ENCODE peak calls at places on chromosomes 3 and 15, in four cellular contexts. T is GM12878, Z is HepG2, Y is H1. E is an unnamed sample.

GRCh38 chr3:107430214-107431047 is 53.2 kb downstream of the CCDC54 start:
- DNase-seq in T (no peak), Z (no peak), Y (no peak), E (peak; percentile 13)

GRCh38 chr15:56537881-56538280 is 72.9 kb upstream of the MNS1 start:
- DNase-seq in T (no peak), Z (no peak), Y (no peak), E (no peak)

GRCh38 chr3:2543247-2543646 is 444.6 kb downstream of the CNTN4 start:
- DNase-seq in T (no peak), Z (no peak), Y (no peak), E (no peak)

GRCh38 chr15:58228708-58229107 is 90.5 kb downstream of the AQP9 start:
- DNase-seq in T (no peak), Z (no peak), Y (no peak), E (no peak)

GRCh38 chr3:58608648-58609047 is 31.5 kb upstream of the FAM107A start:
- DNase-seq in T (no peak), Z (no peak), Y (no peak), E (no peak)

GRCh38 chr15:81310480-81310879 is 13.5 kb downstream of the STARD5 start:
- DNase-seq in T (no peak), Z (no peak), Y (no peak), E (no peak)

GRCh38 chr15:62697636-62698035 is 344.9 kb upstream of the TPM1 start:
- DNase-seq in T (no peak), Z (no peak), Y (no peak), E (no peak)

GRCh38 chr15:62972814-62973213 is 69.7 kb upstream of the TPM1 start:
- DNase-seq in T (no peak), Z (no peak), Y (no peak), E (no peak)

GRCh38 chr3:133152056-133152455 is 113.9 kb downstream of the TMEM108 start:
- DNase-seq in T (no peak), Z (no peak), Y (no peak), E (no peak)

GRCh38 chr15:26132786-26133185 is 269.7 kb upstream of the ATP10A start:
- DNase-seq in T (no peak), Z (no peak), Y (no peak), E (no peak)

GRCh38 chr15:25597576-25597975 is 158.8 kb upstream of the UBE3A start:
- DNase-seq in T (no peak), Z (no peak), Y (no peak), E (no peak)

GRCh38 chr15:60797444-60798040 is 318.6 kb upstream of the ICE2 start:
- DNase-seq in T (no peak), Z (no peak), Y (no peak), E (no peak)

GRCh38 chr3:122025296-122025695 is 3.2 kb upstream of the ILDR1 start:
- DNase-seq in T (peak; percentile 92), Z (no peak), Y (no peak), E (no peak)

GRCh38 chr3:78026429-78026828 is 986.5 kb downstream of the ROBO2 start:
- DNase-seq in T (no peak), Z (no peak), Y (no peak), E (no peak)

GRCh38 chr15:50786871-50787270 is 21.4 kb upstream of the SPPL2A start:
- DNase-seq in T (no peak), Z (no peak), Y (no peak), E (no peak)

DNA sequence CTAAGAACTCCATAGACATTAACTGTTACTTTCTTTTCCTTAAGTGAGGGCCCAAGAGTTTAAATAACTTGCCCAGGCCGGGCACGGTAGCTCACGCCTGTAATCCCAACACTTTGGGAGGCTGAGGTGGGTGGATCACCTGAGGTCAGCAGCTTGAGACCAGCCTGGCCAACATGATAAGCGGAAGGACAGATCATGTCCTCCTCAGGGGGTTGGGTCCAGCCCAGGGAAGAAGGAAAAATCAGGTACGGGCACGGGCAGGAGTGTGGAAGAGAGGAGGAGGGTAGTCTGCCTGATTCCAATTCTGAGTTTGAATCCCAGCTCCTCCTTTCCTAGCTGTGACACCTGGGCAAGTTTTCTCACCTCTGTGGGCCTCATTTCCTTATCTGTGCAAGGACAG is 118.8 kb downstream of the ANP32A start:
- DNase-seq in T (no peak), Z (no peak), Y (no peak), E (no peak)
- H3K27ac ChIP-seq in T (no peak overlapping the region), Z (no peak overlapping the region), Y (no peak overlapping the region), E (no peak overlapping the region)

GRCh38 chr15:66832679-66833078 is 130.6 kb downstream of the SMAD6 start:
- DNase-seq in T (no peak), Z (no peak), Y (no peak), E (no peak)
- TF ChIP-seq TCF12 in T (no peak), Z (no peak), Y (no peak), E (peak; percentile 51)

GRCh38 chr3:74866357-74866876 is 252.0 kb upstream of the CNTN3 start:
- DNase-seq in T (no peak), Z (no peak), Y (no peak), E (no peak)

GRCh38 chr3:74861211-74861610 is 246.8 kb upstream of the CNTN3 start:
- DNase-seq in T (no peak), Z (no peak), Y (no peak), E (no peak)

GRCh38 chr3:74862501-74862900 is 248.0 kb upstream of the CNTN3 start:
- DNase-seq in T (no peak), Z (no peak), Y (no peak), E (no peak)
- H3K27ac ChIP-seq in T (no peak overlapping the region), Z (no peak overlapping the region), Y (no peak overlapping the region), E (no peak overlapping the region)

GRCh38 chr3:148727242-148727641 is 29.5 kb downstream of the AGTR1 start:
- DNase-seq in T (no peak), Z (peak; percentile 30), Y (no peak), E (peak; percentile 66)
- TF ChIP-seq TCF12 in T (no peak), Z (no peak), Y (no peak), E (no peak)

DNA sequence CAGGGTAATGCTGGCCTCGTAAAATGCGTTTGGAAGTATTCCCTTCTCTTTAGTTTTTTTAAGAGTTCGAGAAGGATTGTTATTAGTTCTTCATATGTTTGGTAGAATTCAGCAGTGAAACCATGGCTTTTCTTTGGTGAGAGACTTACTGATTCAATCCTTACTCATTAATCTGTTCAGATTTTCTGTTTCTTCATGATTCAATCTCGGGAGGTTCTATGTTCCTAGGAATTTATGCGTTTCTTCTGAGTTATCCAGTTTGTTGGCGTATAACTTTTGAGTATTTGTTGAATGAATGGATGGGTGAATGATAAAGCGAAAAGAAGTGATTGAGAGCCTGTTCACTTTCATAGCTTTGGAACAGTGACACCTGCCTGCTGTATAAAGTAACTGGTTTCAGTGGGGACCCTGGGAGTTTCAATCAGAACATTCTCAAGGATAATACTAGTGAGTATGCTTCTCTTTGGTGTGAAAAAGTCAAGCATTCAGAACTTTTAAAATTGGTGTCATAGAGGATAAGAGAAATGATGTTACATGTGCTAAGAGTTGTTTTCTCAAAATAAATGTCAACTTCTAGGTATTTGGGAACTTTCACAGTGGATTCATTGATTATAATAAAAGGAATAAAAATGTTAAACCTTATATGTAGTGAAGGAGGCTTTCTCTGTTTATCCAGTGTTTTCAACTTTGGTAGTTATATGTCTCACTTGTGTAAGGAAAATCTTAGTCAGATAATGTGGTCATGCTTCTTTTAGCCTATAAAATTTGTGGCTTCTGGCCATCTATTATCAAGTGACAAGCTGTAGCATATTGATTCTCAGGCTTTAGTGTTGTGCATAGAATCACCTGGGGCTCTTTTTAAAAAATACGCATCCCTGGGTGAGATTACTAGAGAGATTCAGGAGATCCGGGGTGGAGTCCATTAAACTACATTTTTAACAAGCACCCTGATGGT is 11.7 kb downstream of the LRCH3 start:
- DNase-seq in T (no peak), Z (no peak), Y (no peak), E (no peak)
- H3K27ac ChIP-seq in T (peak overlapping the region; percentile 54), Z (no peak overlapping the region), Y (no peak overlapping the region), E (no peak overlapping the region)

GRCh38 chr3:127610105-127610504 is 11.9 kb downstream of the MCM2 start:
- DNase-seq in T (no peak), Z (no peak), Y (no peak), E (no peak)
- TF ChIP-seq TCF12 in T (no peak), Z (no peak), Y (no peak), E (no peak)

GRCh38 chr3:25589104-25589782 is 75.5 kb downstream of the TOP2B start:
- DNase-seq in T (no peak), Z (no peak), Y (no peak), E (no peak)

GRCh38 chr3:25589783-25590258 is 74.9 kb downstream of the TOP2B start:
- DNase-seq in T (no peak), Z (no peak), Y (no peak), E (no peak)

GRCh38 chr3:25588441-25589103 is 76.1 kb downstream of the TOP2B start:
- DNase-seq in T (no peak), Z (no peak), Y (no peak), E (no peak)

GRCh38 chr3:25594007-25594502 is 70.7 kb downstream of the TOP2B start:
- DNase-seq in T (no peak), Z (peak; percentile 30), Y (no peak), E (peak; percentile 64)

DNA sequence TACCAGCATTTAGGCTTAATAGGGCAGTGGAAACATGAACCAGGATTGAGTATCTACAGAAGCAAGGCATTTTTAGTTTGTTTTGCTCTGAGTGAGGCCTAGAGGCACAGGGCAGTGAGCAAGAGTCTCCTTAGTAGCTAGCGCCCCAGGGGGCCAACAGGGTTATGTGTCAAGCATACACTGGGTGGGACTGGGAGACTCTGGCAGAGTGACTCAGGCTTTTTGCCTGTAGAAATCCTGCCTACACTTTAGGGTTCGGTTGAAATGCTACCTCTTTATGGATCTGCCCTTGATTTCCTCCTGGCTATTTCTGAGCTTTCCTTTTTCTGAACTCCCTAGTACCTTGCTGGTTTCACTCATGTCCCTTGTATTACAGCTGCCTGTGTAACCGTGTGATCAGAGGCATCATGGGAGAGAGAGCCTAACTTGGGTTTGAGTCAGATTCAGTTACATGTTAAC is 72.2 kb downstream of the TOP2B start:
- DNase-seq in T (no peak), Z (peak; percentile 74), Y (no peak), E (no peak)
- H3K27ac ChIP-seq in T (no peak overlapping the region), Z (no peak overlapping the region), Y (no peak overlapping the region), E (peak overlapping the region; percentile 70)